ENCODE peak calls at places on chromosomes 3 and 15, in nine cellular contexts. F is mucosa of descending colon, V is PC-9, Q is astrocyte of the spinal cord, G is brain microvascular endothelial cell, K is endodermal cell, M is cardiac fibroblast, J is uterus, P is GM23338. N is an unnamed sample.

GRCh38 chr3:61802772-61803171 is 241.4 kb downstream of the PTPRG start:
- DNase-seq in K (no peak), J (no peak), Q (no peak), F (no peak), G (no peak), V (no peak), P (no peak), M (no peak), N (no peak)

GRCh38 chr15:68763063-68763462 is 57.6 kb downstream of the ANP32A start:
- DNase-seq in K (no peak), F (no peak), P (no peak), G (no peak), M (no peak), V (no peak), Q (no peak), J (no peak), N (no peak)

GRCh38 chr15:100703032-100703578 is 100.7 kb downstream of the ASB7 start:
- DNase-seq in V (no peak), G (peak), F (no peak), M (peak), Q (peak), K (peak), J (no peak), P (no peak), N (peak)

GRCh38 chr3:180820400-180820799 is 92.1 kb upstream of the FXR1 start:
- DNase-seq in Q (no peak), J (no peak), F (no peak), M (no peak), G (no peak), P (no peak), V (no peak), K (no peak), N (no peak)

GRCh38 chr3:14145670-14146380 is 21.0 kb downstream of the TMEM43 start:
- DNase-seq in J (no peak), M (no peak), F (no peak), V (no peak), G (no peak), K (peak), P (peak), Q (no peak), N (no peak)

GRCh38 chr3:174268061-174268460 is 591.1 kb upstream of the NAALADL2 start:
- DNase-seq in G (no peak), P (no peak), M (no peak), J (no peak), V (no peak), K (no peak), Q (no peak), F (no peak), N (no peak)

GRCh38 chr3:16302082-16302631 is 37.1 kb downstream of the OXNAD1 start:
- DNase-seq in V (no peak), Q (no peak), P (peak), K (no peak), F (no peak), G (no peak), M (no peak), J (no peak), N (peak)

GRCh38 chr3:185630182-185630622 is 44.1 kb downstream of the SENP2 start:
- DNase-seq in J (peak), V (no peak), P (no peak), F (peak), G (peak), M (peak), K (no peak), Q (peak), N (no peak)

GRCh38 chr3:53254810-53255359 is 937 bp downstream of the TKT start:
- DNase-seq in K (peak), F (peak), Q (peak), G (no peak), J (peak), P (peak), M (peak), V (no peak), N (peak)

GRCh38 chr3:27840807-27841594 is 118.9 kb upstream of the EOMES start:
- DNase-seq in P (no peak), F (no peak), G (no peak), M (no peak), V (no peak), J (no peak), Q (no peak), K (no peak), N (no peak)

GRCh38 chr3:173826901-173827609 is 429.5 kb downstream of the NLGN1 start:
- DNase-seq in M (peak), G (peak), Q (peak), K (no peak), J (no peak), F (no peak), P (no peak), V (no peak), N (no peak)

GRCh38 chr3:17032407-17033034 is 147.8 kb downstream of the PLCL2 start:
- DNase-seq in V (no peak), K (no peak), J (no peak), F (no peak), M (peak), G (peak), P (peak), Q (peak), N (peak)

GRCh38 chr3:15875016-15875689 is 77.4 kb upstream of the ANKRD28 start:
- DNase-seq in P (no peak), V (no peak), J (no peak), G (peak), F (no peak), Q (peak), K (no peak), M (peak), N (no peak)

GRCh38 chr3:139302084-139302800 is 41.6 kb upstream of the MRPS22 start:
- DNase-seq in K (no peak), M (peak), Q (peak), P (no peak), V (peak), J (peak), G (peak), F (no peak), N (peak)

GRCh38 chr3:194206375-194206774 is 70.4 kb downstream of the HES1 start:
- DNase-seq in Q (peak), J (peak), M (peak), F (peak), P (no peak), G (no peak), V (peak), K (no peak), N (no peak)

GRCh38 chr15:78830514-78831228 is 19.4 kb upstream of the ADAMTS7 start:
- DNase-seq in M (no peak), G (no peak), F (no peak), J (no peak), K (no peak), V (no peak), Q (no peak), P (peak), N (no peak)
- H3K4me3 ChIP-seq in M (no peak), G (no peak), F (no peak), J (no peak), K (no peak), V (no peak), Q (no peak), P (peak), N (no peak)

DNA sequence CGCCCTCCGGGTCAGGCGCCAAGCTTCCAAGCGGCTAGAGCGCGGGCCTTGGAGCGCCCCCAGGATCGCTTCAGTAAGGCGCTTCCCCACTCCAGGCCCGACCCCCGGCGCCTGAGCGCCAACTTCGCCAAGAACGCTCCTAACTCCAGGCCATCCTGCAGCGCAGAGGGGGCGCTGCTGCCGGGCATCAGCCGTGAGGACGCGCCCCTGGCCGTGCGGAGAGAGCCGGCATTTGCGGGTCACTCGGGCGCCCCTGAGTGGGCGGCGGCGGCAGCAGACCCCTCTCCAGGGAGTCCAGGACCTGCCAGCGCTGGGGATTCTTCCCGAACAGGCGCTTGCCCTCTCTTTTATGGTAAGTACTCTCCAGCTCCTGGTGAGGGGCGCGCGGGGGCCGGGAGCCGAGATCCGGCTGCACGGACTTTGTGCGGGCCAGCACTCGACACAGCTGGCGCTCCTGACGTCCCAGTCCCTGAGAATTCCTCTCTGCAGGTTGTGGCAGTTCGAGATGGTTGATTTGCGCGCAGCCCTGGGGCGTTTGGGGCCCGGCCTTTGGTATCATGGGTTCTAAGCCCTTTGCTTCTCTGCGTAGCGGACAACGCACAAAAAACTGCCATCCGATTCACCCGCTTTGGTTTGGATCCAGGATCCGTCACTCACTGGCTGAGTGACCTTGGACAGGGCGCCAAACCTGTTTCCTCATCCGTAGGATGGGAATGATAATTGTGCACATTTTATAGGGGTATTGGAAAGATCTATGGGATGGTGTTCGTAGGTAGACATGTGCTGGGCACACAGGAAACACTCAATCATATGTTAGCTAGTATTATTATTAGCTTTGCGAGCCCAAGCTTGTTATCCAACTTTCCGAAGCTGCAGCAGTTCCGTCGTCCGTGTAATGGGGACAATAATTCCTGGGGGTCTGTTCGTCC is 758 bp downstream of the SPSB4 start:
- DNase-seq in K (peak), F (no peak), M (peak), G (no peak), P (peak), J (no peak), Q (peak), V (no peak), N (no peak)
- H3K4me3 ChIP-seq in K (peak), F (no peak), M (no peak), G (peak), P (peak), J (peak), Q (peak), V (no peak), N (peak)

DNA sequence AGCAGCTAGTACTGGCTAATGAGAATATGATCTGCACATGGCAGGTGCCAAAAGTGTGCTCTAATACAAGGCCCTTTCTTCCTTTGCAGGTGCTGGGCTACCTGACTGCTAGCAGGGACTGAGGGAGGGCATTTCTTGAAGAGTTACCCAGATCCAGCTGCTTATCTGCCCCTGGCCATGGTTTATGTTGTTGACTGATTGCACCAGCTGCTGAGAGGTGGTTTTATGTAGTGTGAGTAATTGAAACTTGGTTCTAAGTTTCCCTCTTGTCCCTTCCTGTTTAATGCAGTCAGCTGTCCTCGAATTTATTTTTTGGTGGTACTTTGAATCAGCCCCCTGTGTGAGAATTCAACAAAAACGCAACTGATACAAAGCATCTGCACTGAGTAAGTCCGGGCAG is 288.3 kb upstream of the C2CD4B start:
- DNase-seq in P (no peak), V (no peak), F (no peak), M (peak), G (no peak), J (no peak), K (no peak), Q (peak), N (no peak)
- H3K4me3 ChIP-seq in P (no peak), V (no peak), F (no peak), M (no peak), G (no peak), J (no peak), K (no peak), Q (no peak), N (no peak)

DNA sequence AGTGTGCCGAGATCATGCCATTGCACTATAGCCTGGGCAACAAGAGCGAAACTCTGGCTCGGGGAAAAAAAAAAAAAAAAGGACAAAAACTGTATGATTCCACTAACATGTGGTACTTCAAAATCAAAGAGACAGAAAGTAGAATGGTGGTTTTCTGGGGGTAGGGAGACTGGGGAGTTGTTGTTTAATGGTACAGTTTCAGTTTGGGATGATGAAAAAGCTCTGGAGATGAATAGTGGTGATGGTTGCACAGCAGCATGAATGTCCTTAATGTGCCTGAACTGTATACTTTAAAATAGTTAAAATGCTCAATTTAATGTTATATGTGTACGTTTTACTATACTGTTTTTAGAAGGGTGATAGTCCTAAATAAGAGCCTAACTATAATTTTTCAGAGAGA is 27.4 kb downstream of the RAD51 start:
- DNase-seq in Q (no peak), P (no peak), V (no peak), K (no peak), F (no peak), M (no peak), G (no peak), J (no peak), N (no peak)
- H3K4me3 ChIP-seq in Q (no peak), P (no peak), V (no peak), K (no peak), F (no peak), M (no peak), G (no peak), J (no peak), N (no peak)